ENCODE peak calls at places on chromosomes 13 and 19, in six cellular contexts. One of them, this sample, is unnamed.

GRCh38 chr19:55683449-55684261 is 8.6 kb downstream of the EPN1 start:
- DNase-seq in upper lobe of left lung: peak; percentile 62
- DNase-seq in Panc1: no peak
- DNase-seq in aorta: no peak
- DNase-seq in BJ: no peak
- DNase-seq in neuronal stem cell: no peak
- DNase-seq in this sample: no peak

GRCh38 chr19:38093587-38093986 is 130.4 kb downstream of the DPF1 start:
- DNase-seq in upper lobe of left lung: no peak
- DNase-seq in Panc1: no peak
- DNase-seq in aorta: no peak
- DNase-seq in BJ: no peak
- DNase-seq in neuronal stem cell: no peak
- DNase-seq in this sample: no peak

GRCh38 chr13:60066206-60066605 is 97.5 kb downstream of the DIAPH3 start:
- DNase-seq in upper lobe of left lung: no peak
- DNase-seq in Panc1: no peak
- DNase-seq in aorta: no peak
- DNase-seq in BJ: no peak
- DNase-seq in neuronal stem cell: no peak
- DNase-seq in this sample: no peak

GRCh38 chr13:109840201-109840892 is 54.0 kb upstream of the IRS2 start:
- DNase-seq in upper lobe of left lung: no peak
- DNase-seq in Panc1: no peak
- DNase-seq in aorta: no peak
- DNase-seq in BJ: peak; percentile 35
- DNase-seq in neuronal stem cell: peak; percentile 32
- DNase-seq in this sample: no peak

GRCh38 chr13:50208826-50209335 is 193.6 kb downstream of the KCNRG start:
- DNase-seq in upper lobe of left lung: peak; percentile 77
- DNase-seq in Panc1: peak; percentile 13
- DNase-seq in aorta: no peak
- DNase-seq in BJ: peak; percentile 28
- DNase-seq in neuronal stem cell: no peak
- DNase-seq in this sample: peak; percentile 56

GRCh38 chr13:26465514-26465913 is 92.0 kb upstream of the WASF3 start:
- DNase-seq in upper lobe of left lung: no peak
- DNase-seq in Panc1: no peak
- DNase-seq in aorta: no peak
- DNase-seq in BJ: no peak
- DNase-seq in neuronal stem cell: no peak
- DNase-seq in this sample: no peak

GRCh38 chr13:48235814-48236135 is 2.8 kb downstream of the ITM2B start:
- DNase-seq in upper lobe of left lung: no peak
- DNase-seq in Panc1: no peak
- DNase-seq in aorta: no peak
- DNase-seq in BJ: no peak
- DNase-seq in neuronal stem cell: no peak
- DNase-seq in this sample: no peak

GRCh38 chr19:46056536-46056935 is 15.7 kb upstream of the IGFL4 start:
- DNase-seq in upper lobe of left lung: no peak
- DNase-seq in Panc1: no peak
- DNase-seq in aorta: no peak
- DNase-seq in BJ: no peak
- DNase-seq in neuronal stem cell: no peak
- DNase-seq in this sample: no peak

GRCh38 chr13:26976336-26976735 is 195.3 kb downstream of the USP12 start:
- DNase-seq in upper lobe of left lung: no peak
- DNase-seq in Panc1: no peak
- DNase-seq in aorta: no peak
- DNase-seq in BJ: no peak
- DNase-seq in neuronal stem cell: no peak
- DNase-seq in this sample: no peak

GRCh38 chr13:61728468-61728867 is 312.8 kb upstream of the PCDH20 start:
- DNase-seq in upper lobe of left lung: no peak
- DNase-seq in Panc1: peak; percentile 8
- DNase-seq in aorta: no peak
- DNase-seq in BJ: no peak
- DNase-seq in neuronal stem cell: no peak
- DNase-seq in this sample: no peak

DNA sequence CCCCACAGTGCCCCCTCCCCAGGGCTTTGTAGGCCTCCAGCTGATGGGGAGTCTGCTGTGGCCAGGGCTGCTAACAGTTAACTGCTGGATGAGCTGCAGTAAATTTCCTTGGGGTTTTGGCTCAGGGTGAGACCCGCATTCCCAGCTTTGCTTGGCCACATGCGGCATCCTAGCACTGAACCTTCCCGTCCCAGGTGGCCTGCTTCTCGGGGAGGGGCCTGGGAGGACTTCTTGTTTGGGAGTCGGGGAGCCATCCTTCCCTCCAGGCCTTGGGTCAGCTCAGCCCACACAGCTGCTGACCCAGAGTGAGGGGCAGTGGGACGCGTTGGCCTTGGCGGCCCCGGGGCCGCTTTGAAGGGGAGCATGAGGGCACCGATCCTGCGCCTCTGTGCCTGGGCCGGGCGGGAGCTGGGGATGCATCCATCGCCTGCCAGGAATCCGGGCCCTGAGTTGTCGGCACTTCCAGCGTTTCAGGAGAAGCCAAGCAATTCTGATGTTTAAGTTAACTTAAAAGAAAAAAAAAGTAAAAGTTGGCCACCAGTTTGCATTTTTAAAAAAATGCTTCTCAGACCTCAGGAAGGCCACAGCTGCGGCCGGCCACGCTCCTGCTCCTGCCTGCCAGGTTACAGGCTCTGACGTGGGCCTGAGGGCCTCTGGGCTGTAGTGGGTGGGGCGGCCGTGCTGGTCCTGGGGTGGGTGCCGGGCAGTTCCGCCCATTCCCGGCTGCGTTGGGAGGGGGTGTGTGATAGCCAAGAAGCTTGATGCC is 27.7 kb downstream of the CRTC1 start:
- DNase-seq in upper lobe of left lung: peak; percentile 37
- DNase-seq in Panc1: no peak
- DNase-seq in aorta: peak; percentile 91
- DNase-seq in BJ: no peak
- DNase-seq in neuronal stem cell: no peak
- DNase-seq in this sample: peak; percentile 67
- H3K4me3 ChIP-seq in upper lobe of left lung: no peak overlapping the region
- H3K4me3 ChIP-seq in Panc1: no peak overlapping the region
- H3K4me3 ChIP-seq in aorta: no peak overlapping the region
- H3K4me3 ChIP-seq in BJ: no peak overlapping the region
- H3K4me3 ChIP-seq in neuronal stem cell: no peak overlapping the region
- H3K4me3 ChIP-seq in this sample: no peak overlapping the region

GRCh38 chr19:33394006-33394722 is 20.7 kb downstream of the CEBPG start:
- DNase-seq in upper lobe of left lung: peak; percentile 47
- DNase-seq in Panc1: no peak
- DNase-seq in aorta: peak; percentile 88
- DNase-seq in BJ: no peak
- DNase-seq in neuronal stem cell: no peak
- DNase-seq in this sample: peak; percentile 58
- H3K4me3 ChIP-seq in upper lobe of left lung: no peak overlapping the region
- H3K4me3 ChIP-seq in Panc1: no peak overlapping the region
- H3K4me3 ChIP-seq in aorta: no peak overlapping the region
- H3K4me3 ChIP-seq in BJ: no peak overlapping the region
- H3K4me3 ChIP-seq in neuronal stem cell: no peak overlapping the region
- H3K4me3 ChIP-seq in this sample: no peak overlapping the region

GRCh38 chr19:50427997-50428425 is 4.7 kb upstream of the MYBPC2 start:
- DNase-seq in upper lobe of left lung: peak; percentile 96
- DNase-seq in Panc1: no peak
- DNase-seq in aorta: peak; percentile 90
- DNase-seq in BJ: no peak
- DNase-seq in neuronal stem cell: no peak
- DNase-seq in this sample: peak; percentile 87
- H3K4me3 ChIP-seq in upper lobe of left lung: peak overlapping the region; percentile 24
- H3K4me3 ChIP-seq in Panc1: peak overlapping the region; percentile 21
- H3K4me3 ChIP-seq in aorta: no peak overlapping the region
- H3K4me3 ChIP-seq in BJ: peak overlapping the region; percentile 17
- H3K4me3 ChIP-seq in neuronal stem cell: peak overlapping the region; percentile 53
- H3K4me3 ChIP-seq in this sample: peak overlapping the region; percentile 28

DNA sequence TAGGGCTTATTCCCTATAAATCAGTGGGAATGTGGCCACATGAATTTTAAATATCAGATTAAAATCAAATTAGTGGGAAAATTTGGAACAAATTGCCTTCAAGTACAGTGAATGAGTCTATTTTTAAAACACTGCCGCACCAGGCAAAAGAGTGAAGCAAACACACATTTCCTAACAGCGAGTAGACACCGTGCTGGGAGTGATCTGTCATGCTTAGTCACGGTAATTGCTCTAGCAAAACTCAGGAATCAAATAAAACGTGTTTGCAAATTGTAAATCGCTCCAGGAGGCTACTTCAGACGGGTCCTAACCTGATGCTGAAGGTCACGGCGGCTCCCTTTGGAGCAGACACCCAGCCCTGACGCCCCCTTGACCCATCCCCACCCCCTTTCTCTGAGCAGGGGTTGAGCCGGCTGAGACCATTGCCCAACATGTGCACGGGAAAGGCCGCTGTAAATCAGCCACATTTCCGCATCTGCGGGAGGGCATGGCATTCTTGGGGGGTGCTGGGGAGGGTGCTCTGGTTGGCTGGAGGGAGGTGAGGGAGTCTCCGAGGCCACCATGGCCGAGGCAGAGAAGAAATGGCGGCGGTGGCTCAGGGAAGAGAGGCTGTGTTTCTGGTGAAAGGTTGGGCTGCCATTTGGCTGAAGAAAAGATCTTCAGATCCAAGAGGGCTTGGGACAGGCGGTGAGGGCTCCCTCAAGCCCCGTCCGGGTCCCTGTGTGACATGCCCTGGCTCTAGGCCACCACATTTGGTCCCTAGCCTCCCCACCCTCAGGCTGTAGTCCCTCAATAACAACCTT is 8.9 kb downstream of the CEBPA start:
- DNase-seq in upper lobe of left lung: peak; percentile 74
- DNase-seq in Panc1: peak; percentile 30
- DNase-seq in aorta: peak; percentile 65
- DNase-seq in BJ: peak; percentile 69
- DNase-seq in neuronal stem cell: no peak
- DNase-seq in this sample: peak; percentile 63
- H3K4me3 ChIP-seq in upper lobe of left lung: peak overlapping the region; percentile 1
- H3K4me3 ChIP-seq in Panc1: no peak overlapping the region
- H3K4me3 ChIP-seq in aorta: no peak overlapping the region
- H3K4me3 ChIP-seq in BJ: no peak overlapping the region
- H3K4me3 ChIP-seq in neuronal stem cell: no peak overlapping the region
- H3K4me3 ChIP-seq in this sample: no peak overlapping the region

GRCh38 chr13:77696863-77697207 is 652 bp upstream of the SLAIN1 start:
- DNase-seq in upper lobe of left lung: no peak
- DNase-seq in Panc1: no peak
- DNase-seq in aorta: no peak
- DNase-seq in BJ: no peak
- DNase-seq in neuronal stem cell: no peak
- DNase-seq in this sample: no peak

GRCh38 chr13:77697208-77698103 is at the start of gene SLAIN1:
- DNase-seq in upper lobe of left lung: peak; percentile 92
- DNase-seq in Panc1: no peak
- DNase-seq in aorta: peak; percentile 94
- DNase-seq in BJ: no peak
- DNase-seq in neuronal stem cell: peak; percentile 85
- DNase-seq in this sample: peak; percentile 94

GRCh38 chr13:77693449-77693940 is 4.0 kb upstream of the SLAIN1 start:
- DNase-seq in upper lobe of left lung: no peak
- DNase-seq in Panc1: no peak
- DNase-seq in aorta: no peak
- DNase-seq in BJ: no peak
- DNase-seq in neuronal stem cell: no peak
- DNase-seq in this sample: no peak

GRCh38 chr13:77698211-77699058 is 948 bp downstream of the SLAIN1 start:
- DNase-seq in upper lobe of left lung: peak; percentile 34
- DNase-seq in Panc1: no peak
- DNase-seq in aorta: peak; percentile 78
- DNase-seq in BJ: no peak
- DNase-seq in neuronal stem cell: peak; percentile 36
- DNase-seq in this sample: peak; percentile 64

DNA sequence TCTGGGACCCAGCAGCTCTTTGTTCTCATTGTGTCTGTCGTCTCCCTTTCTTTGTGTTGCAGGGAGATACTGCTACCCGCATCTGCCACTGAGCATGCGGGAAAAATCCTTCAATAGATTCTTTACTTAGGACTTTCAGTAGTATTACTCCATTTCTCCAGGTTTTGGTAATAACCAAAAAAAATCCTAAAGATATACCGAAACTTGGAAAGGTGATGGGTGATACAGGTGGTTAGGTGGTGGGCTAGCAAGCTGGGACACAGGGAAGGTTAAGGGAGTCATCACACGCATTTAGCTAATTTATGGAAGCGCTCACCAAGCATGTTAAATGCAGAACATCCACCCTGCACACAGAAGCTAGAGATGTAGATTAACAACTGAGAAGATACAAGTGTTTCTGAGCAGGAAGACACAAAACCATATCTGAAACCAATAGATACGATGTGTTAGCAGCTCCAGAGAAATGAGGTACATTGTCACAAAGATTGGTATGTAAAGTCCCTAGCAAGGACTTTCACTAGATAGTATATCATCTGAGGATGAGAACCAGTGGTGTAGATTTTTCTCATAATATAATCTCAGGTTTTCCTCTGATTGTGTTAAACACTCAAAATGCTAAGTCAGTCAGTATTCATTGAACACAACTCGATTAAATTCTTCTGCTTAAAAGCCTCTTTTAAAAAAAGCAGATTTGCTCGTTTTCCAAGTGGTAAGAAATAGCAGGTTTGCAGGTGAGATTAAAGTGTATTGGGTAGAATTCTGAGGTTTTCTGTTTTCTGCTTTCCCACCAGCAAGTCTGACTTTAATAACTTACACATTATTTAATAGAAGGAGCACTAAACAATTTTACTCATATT is 1.3 kb upstream of the SLAIN1 start:
- DNase-seq in upper lobe of left lung: no peak
- DNase-seq in Panc1: no peak
- DNase-seq in aorta: no peak
- DNase-seq in BJ: no peak
- DNase-seq in neuronal stem cell: peak; percentile 37
- DNase-seq in this sample: no peak
- H3K4me3 ChIP-seq in upper lobe of left lung: peak overlapping the region; percentile 93
- H3K4me3 ChIP-seq in Panc1: no peak overlapping the region
- H3K4me3 ChIP-seq in aorta: peak overlapping the region; percentile 67
- H3K4me3 ChIP-seq in BJ: no peak overlapping the region
- H3K4me3 ChIP-seq in neuronal stem cell: no peak overlapping the region
- H3K4me3 ChIP-seq in this sample: no peak overlapping the region

GRCh38 chr13:114064516-114065140 is 67.8 kb downstream of the RASA3 start:
- DNase-seq in upper lobe of left lung: no peak
- DNase-seq in Panc1: no peak
- DNase-seq in aorta: no peak
- DNase-seq in BJ: no peak
- DNase-seq in neuronal stem cell: peak; percentile 79
- DNase-seq in this sample: no peak
- H3K4me3 ChIP-seq in upper lobe of left lung: peak overlapping the region; percentile 34
- H3K4me3 ChIP-seq in Panc1: peak overlapping the region; percentile 31
- H3K4me3 ChIP-seq in aorta: peak overlapping the region; percentile 2
- H3K4me3 ChIP-seq in BJ: peak overlapping the region; percentile 19
- H3K4me3 ChIP-seq in neuronal stem cell: no peak overlapping the region
- H3K4me3 ChIP-seq in this sample: no peak overlapping the region

This sample was measured in H7.